ENCODE peak calls at places on chromosomes 1 and 21, in nine cellular contexts. M is kidney; O is Caco-2; I is uterus; G is CD8-positive, alpha-beta memory T cell; L is gastrocnemius medialis; B is GM23248; T is CD4-positive, alpha-beta T cell; R is mucosa of descending colon. U is an unnamed sample. For H3K9me3, the result is how much of the 10 kb centered on the place peaks cover.

GRCh38 chr1:208132287-208132882 is 111.8 kb downstream of the PLXNA2 start:
- DNase-seq in R (peak), T (peak), G (peak), B (peak), L (peak), I (peak), O (peak), M (peak), U (no peak)

GRCh38 chr1:236808564-236809130 is 13.6 kb downstream of the MTR start:
- DNase-seq in M (no peak), R (no peak), L (no peak), I (no peak), B (no peak), G (no peak), O (no peak), T (no peak), U (no peak)

GRCh38 chr1:23194119-23194984 is 22.9 kb downstream of the HTR1D start:
- DNase-seq in B (peak), T (no peak), M (no peak), R (no peak), G (no peak), O (no peak), I (no peak), L (no peak), U (no peak)

GRCh38 chr1:186793582-186793927 is 35.2 kb upstream of the PLA2G4A start:
- DNase-seq in O (no peak), L (no peak), T (no peak), R (no peak), B (no peak), M (no peak), I (no peak), G (no peak), U (no peak)

GRCh38 chr1:8329858-8330257 is 11.9 kb downstream of the SLC45A1 start:
- DNase-seq in I (no peak), T (no peak), L (no peak), M (no peak), O (no peak), B (no peak), G (no peak), R (no peak), U (no peak)

GRCh38 chr1:30471307-30471706 is 252.1 kb downstream of the MATN1 start:
- DNase-seq in B (no peak), L (no peak), T (no peak), I (no peak), G (no peak), R (no peak), M (no peak), O (no peak), U (no peak)

GRCh38 chr1:243407284-243408018 is 151.6 kb downstream of the SDCCAG8 start:
- DNase-seq in M (no peak), G (no peak), O (no peak), R (no peak), T (no peak), L (no peak), B (peak), I (no peak), U (no peak)

GRCh38 chr1:245154429-245155185 is at the start of gene KIF26B:
- DNase-seq in L (no peak), R (peak), G (peak), I (no peak), O (peak), B (peak), T (no peak), M (peak), U (no peak)

GRCh38 chr1:198497326-198498220 is 42.9 kb downstream of the ATP6V1G3 start:
- DNase-seq in G (no peak), O (no peak), M (no peak), T (no peak), L (no peak), R (no peak), B (peak), I (no peak), U (no peak)

GRCh38 chr1:65393345-65393744 is 27.1 kb upstream of the LEPR start:
- DNase-seq in I (no peak), T (no peak), B (peak), M (no peak), R (no peak), G (no peak), L (no peak), O (no peak), U (no peak)

DNA sequence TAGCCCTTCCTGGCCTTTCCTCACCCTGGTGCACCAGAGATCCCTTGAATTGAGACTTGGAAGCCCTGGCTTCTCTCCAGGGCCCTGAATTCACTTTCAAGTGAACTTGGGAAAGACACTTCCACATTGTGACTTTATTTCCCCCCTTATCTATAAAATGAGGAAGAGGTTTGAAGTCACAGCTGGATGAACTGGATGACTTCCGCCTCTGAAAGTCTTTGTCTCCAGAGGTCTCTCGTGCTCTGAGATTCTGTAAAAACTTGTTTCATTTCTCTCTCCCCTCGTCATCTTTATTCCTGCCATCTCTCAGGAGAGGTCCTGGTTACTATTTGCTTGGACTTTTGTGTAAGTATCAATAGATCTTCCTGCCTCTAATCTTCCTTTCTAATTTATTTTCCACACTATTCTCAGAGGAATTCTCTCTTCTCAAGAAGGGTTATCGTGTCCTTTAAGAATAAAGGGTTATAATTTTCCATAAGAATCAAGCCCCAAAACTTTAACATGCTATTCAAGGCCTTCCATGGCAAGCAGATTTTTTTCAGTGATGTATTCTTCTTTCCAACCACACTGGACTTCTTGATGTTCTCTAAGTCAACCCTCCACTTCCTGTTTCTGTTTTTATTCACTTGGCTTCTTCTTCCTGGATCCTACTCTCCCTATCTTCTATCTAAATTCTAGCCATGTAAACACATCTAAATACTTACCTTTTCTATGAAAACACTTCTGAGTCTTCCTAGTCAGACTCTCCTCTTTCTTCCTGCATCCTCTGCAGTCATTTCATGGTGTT is 6.5 kb upstream of the RPTN start:
- DNase-seq in O (no peak), G (no peak), M (no peak), R (no peak), B (no peak), T (no peak), L (no peak), I (no peak), U (no peak)
- H3K9me3 ChIP-seq in O (under half), G (under half), M (under half), R (under half), B (under half), T (under half), L (under half), I (under half), U (under half)

GRCh38 chr1:2910211-2910610 is 108.7 kb upstream of the TTC34 start:
- DNase-seq in G (no peak), L (no peak), I (no peak), O (no peak), T (no peak), B (no peak), R (no peak), M (no peak), U (no peak)

GRCh38 chr1:2914702-2915101 is 106.6 kb upstream of the ACTRT2 start:
- DNase-seq in R (no peak), L (no peak), O (no peak), T (no peak), G (no peak), M (no peak), B (no peak), I (no peak), U (no peak)

GRCh38 chr1:2911391-2912178 is 109.7 kb upstream of the ACTRT2 start:
- DNase-seq in R (no peak), M (no peak), T (no peak), G (no peak), I (no peak), L (no peak), B (no peak), O (no peak), U (no peak)

GRCh38 chr1:2912424-2912823 is 108.8 kb upstream of the ACTRT2 start:
- DNase-seq in R (no peak), T (no peak), G (no peak), I (no peak), O (no peak), M (no peak), L (no peak), B (no peak), U (no peak)

GRCh38 chr1:2913091-2913490 is 108.2 kb upstream of the ACTRT2 start:
- DNase-seq in M (no peak), L (no peak), R (no peak), T (no peak), B (no peak), G (no peak), O (no peak), I (no peak), U (no peak)
- H3K9me3 ChIP-seq in M (under half), L (under half), R (under half), T (under half), B (under half), G (under half), O (under half), I (under half), U (under half)

DNA sequence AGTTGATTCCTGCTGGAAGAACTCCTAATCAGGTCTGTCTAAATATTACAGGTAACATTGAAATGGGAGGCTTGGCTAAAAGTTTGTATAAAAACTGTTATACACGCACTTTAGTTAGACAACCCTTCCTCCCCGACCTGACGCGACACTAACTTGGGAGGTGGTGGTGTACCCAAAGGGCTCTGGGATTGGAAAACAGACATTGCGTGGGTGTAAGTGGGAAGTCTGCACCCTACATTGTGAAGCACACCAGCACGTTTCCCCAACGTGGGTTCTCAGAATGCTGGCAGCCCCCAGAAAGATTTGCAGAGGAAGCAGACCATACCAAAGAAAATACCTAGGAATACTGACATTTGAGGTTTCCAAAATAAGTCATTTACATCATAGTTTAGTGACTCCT is 16.8 kb downstream of the OR2T11 start:
- DNase-seq in O (no peak), M (no peak), G (no peak), R (no peak), L (no peak), T (no peak), I (no peak), B (no peak), U (no peak)
- H3K9me3 ChIP-seq in O (under half), M (under half), G (under half), R (under half), L (under half), T (under half), I (under half), B (under half), U (under half)

GRCh38 chr1:163842546-163842945 is 520.8 kb downstream of the NUF2 start:
- DNase-seq in T (no peak), I (no peak), L (no peak), M (no peak), B (no peak), O (no peak), G (no peak), R (no peak), U (no peak)
- H3K9me3 ChIP-seq in T (under half), I (under half), L (under half), M (under half), B (under half), O (under half), G (under half), R (under half), U (under half)

DNA sequence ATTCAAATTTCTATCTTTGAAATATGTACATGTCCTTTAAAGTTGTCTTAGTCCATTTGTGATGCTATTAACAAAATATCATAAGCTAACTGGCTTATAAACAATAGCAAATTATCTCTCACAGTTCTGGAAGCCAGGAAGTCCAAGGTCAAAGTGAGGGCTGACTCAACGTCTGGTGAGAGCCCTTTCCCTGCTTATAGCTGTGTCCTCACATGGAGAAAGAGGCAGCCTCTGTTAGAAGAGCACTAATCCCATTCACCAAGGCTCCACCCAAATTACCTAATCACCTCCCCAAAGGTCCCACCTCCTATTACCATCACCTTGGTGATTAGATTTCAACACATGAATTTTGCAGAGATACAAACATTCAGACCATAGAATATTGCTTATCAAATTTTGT is 450.1 kb upstream of the BEND5 start:
- DNase-seq in O (no peak), L (no peak), M (no peak), B (no peak), T (no peak), I (no peak), R (no peak), G (no peak), U (no peak)
- H3K9me3 ChIP-seq in O (under half), L (under half), M (under half), B (under half), T (under half), I (under half), R (under half), G (under half), U (under half)

GRCh38 chr1:5751833-5752714 is 240.2 kb downstream of the NPHP4 start:
- DNase-seq in G (no peak), L (no peak), M (peak), B (no peak), R (no peak), I (no peak), T (no peak), O (no peak), U (no peak)
- H3K9me3 ChIP-seq in G (under half), L (under half), M (under half), B (under half), R (under half), I (under half), T (under half), O (under half), U (under half)

GRCh38 chr21:26624983-26625519 is 52.0 kb upstream of the CYYR1 start:
- DNase-seq in B (no peak), R (no peak), I (no peak), M (no peak), O (no peak), L (no peak), T (no peak), G (no peak), U (no peak)

DNA sequence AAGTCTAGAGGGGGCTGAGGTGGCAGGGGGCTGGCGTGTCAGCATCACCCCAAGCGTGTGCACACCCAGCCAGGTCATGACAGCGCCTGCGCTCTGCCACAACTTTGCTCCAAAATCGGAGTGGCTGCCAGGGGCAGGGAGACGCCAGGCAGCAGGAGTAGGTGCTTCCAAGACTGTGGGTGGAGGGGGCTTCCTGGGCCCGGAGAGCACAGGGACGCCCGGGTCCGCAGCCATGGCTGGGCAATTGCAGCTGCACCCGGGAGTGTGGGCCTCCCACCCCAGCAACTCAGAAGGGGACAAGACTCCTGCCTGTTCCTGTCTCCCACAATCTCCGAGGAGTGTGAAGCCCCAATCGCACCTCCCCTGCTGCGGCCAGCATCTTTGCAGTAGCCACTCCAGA is 53.1 kb upstream of the CYYR1 start:
- DNase-seq in T (no peak), B (no peak), O (no peak), M (peak), L (no peak), R (no peak), G (no peak), I (no peak), U (no peak)
- H3K9me3 ChIP-seq in T (under half), B (under half), O (under half), M (under half), L (under half), R (under half), G (under half), I (under half), U (under half)

GRCh38 chr1:4115191-4115900 is 215.3 kb upstream of the C1orf174 start:
- DNase-seq in O (no peak), I (no peak), M (no peak), B (no peak), G (no peak), R (no peak), L (no peak), T (no peak), U (no peak)

GRCh38 chr1:4109626-4109940 is 209.5 kb upstream of the C1orf174 start:
- DNase-seq in M (no peak), L (no peak), T (no peak), R (no peak), G (no peak), I (no peak), O (peak), B (no peak), U (no peak)

GRCh38 chr1:4117196-4117595 is 217.1 kb upstream of the C1orf174 start:
- DNase-seq in O (no peak), R (no peak), I (no peak), M (no peak), T (no peak), L (no peak), B (no peak), G (no peak), U (no peak)

GRCh38 chr1:4110888-4111287 is 210.8 kb upstream of the C1orf174 start:
- DNase-seq in T (no peak), M (no peak), I (no peak), L (no peak), R (no peak), G (no peak), O (peak), B (no peak), U (no peak)

GRCh38 chr1:4113897-4114296 is 213.8 kb upstream of the C1orf174 start:
- DNase-seq in L (no peak), G (no peak), B (no peak), I (no peak), O (no peak), M (no peak), R (no peak), T (no peak), U (no peak)
- H3K9me3 ChIP-seq in L (under half), G (under half), B (under half), I (under half), O (under half), M (under half), R (under half), T (under half), U (under half)